ENCODE peak calls at places on chromosome 10, in six cellular contexts. One of them, this sample, is unnamed.

GRCh38 chr10:12390733-12391132 is 41.4 kb downstream of the CAMK1D start:
- DNase-seq in stomach: no peak
- DNase-seq in BJ: no peak
- DNase-seq in astrocyte: peak; percentile 90
- DNase-seq in body of pancreas: peak; percentile 22
- DNase-seq in spleen: no peak
- DNase-seq in this sample: no peak

GRCh38 chr10:80686734-80687561 is 149.2 kb downstream of the SH2D4B start:
- DNase-seq in astrocyte: no peak
- DNase-seq in stomach: no peak
- DNase-seq in body of pancreas: no peak
- DNase-seq in BJ: no peak
- DNase-seq in spleen: no peak
- DNase-seq in this sample: no peak

GRCh38 chr10:31526681-31527080 is 207.7 kb downstream of the ZEB1 start:
- DNase-seq in body of pancreas: no peak
- DNase-seq in astrocyte: peak; percentile 53
- DNase-seq in stomach: no peak
- DNase-seq in spleen: peak; percentile 62
- DNase-seq in BJ: no peak
- DNase-seq in this sample: no peak

GRCh38 chr10:126060232-126060935 is 164.0 kb downstream of the FANK1 start:
- DNase-seq in body of pancreas: no peak
- DNase-seq in spleen: no peak
- DNase-seq in BJ: peak; percentile 44
- DNase-seq in astrocyte: peak; percentile 81
- DNase-seq in stomach: no peak
- DNase-seq in this sample: no peak

GRCh38 chr10:88755753-88756152 is 4.1 kb upstream of the LIPN start:
- DNase-seq in spleen: no peak
- DNase-seq in BJ: no peak
- DNase-seq in stomach: no peak
- DNase-seq in body of pancreas: no peak
- DNase-seq in astrocyte: no peak
- DNase-seq in this sample: no peak

GRCh38 chr10:10045765-10046028 is 972.0 kb upstream of the CELF2 start:
- DNase-seq in BJ: no peak
- DNase-seq in stomach: no peak
- DNase-seq in astrocyte: no peak
- DNase-seq in spleen: no peak
- DNase-seq in body of pancreas: no peak
- DNase-seq in this sample: peak; percentile 23

GRCh38 chr10:10785627-10786333 is 231.9 kb upstream of the CELF2 start:
- DNase-seq in BJ: no peak
- DNase-seq in astrocyte: peak; percentile 67
- DNase-seq in stomach: no peak
- DNase-seq in spleen: no peak
- DNase-seq in body of pancreas: no peak
- DNase-seq in this sample: peak; percentile 84

GRCh38 chr10:127228195-127228785 is 31.9 kb upstream of the INSYN2A start:
- DNase-seq in spleen: no peak
- DNase-seq in BJ: no peak
- DNase-seq in astrocyte: no peak
- DNase-seq in body of pancreas: no peak
- DNase-seq in stomach: no peak
- DNase-seq in this sample: no peak

GRCh38 chr10:20492447-20492846 is 404.7 kb downstream of the NEBL start:
- DNase-seq in body of pancreas: no peak
- DNase-seq in astrocyte: no peak
- DNase-seq in spleen: no peak
- DNase-seq in stomach: no peak
- DNase-seq in BJ: no peak
- DNase-seq in this sample: no peak

GRCh38 chr10:107409517-107409916 is 245.0 kb upstream of the SORCS1 start:
- DNase-seq in body of pancreas: no peak
- DNase-seq in BJ: no peak
- DNase-seq in astrocyte: peak; percentile 1
- DNase-seq in spleen: no peak
- DNase-seq in stomach: no peak
- DNase-seq in this sample: peak; percentile 7

DNA sequence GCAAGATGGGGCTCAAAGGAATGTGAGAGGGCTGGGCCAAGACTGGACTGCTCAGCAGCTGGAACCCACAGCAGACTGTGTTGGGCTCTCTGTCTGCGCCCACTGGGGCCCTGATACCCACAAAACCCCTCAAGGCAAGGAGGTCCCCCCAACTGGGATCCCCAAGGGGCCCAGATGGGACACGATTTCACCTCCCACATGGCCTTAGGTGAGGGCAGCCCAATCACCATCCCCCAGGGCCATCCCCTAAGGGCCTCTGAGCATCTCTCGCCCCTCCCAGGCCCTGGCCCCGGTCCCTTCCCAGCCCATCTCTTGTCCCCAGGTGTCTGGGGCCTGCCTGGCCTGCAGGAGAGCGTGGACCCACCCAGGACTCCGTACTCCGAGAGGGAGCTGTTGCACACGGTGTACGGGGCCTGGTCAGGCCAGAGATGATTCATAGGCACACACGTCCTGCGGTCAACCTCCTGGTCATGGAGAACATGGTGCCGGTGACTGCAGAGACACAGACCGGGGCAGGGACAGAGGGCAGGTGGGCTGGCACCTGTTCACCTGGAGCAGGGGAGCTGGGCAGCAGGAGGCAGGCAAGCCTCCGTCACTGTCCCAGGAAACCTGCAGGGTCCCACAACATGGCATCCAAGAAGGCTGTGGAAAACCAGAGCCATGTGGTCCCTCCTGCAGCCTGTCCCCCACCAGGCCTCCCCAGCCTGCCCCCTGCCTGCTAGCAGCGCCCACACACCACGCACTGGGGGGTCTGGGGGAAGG is 21.6 kb downstream of the OGDHL start:
- DNase-seq in BJ: no peak
- DNase-seq in stomach: peak; percentile 19
- DNase-seq in spleen: no peak
- DNase-seq in body of pancreas: no peak
- DNase-seq in astrocyte: no peak
- DNase-seq in this sample: no peak
- TF ChIP-seq CTCF in BJ: no peak
- TF ChIP-seq CTCF in stomach: no peak
- TF ChIP-seq CTCF in spleen: no peak
- TF ChIP-seq CTCF in body of pancreas: no peak
- TF ChIP-seq CTCF in astrocyte: no peak
- TF ChIP-seq CTCF in this sample: no peak

GRCh38 chr10:49112851-49113250 is 2.5 kb downstream of the VSTM4 start:
- DNase-seq in body of pancreas: no peak
- DNase-seq in spleen: no peak
- DNase-seq in BJ: no peak
- DNase-seq in stomach: no peak
- DNase-seq in astrocyte: no peak
- DNase-seq in this sample: no peak
- H3K27me3 ChIP-seq in body of pancreas: no peaks in the 10 kb centered on the region
- H3K27me3 ChIP-seq in spleen: no peaks in the 10 kb centered on the region
- H3K27me3 ChIP-seq in BJ: no peaks in the 10 kb centered on the region
- H3K27me3 ChIP-seq in stomach: peaks cover 4% of the 10 kb centered on the region
- H3K27me3 ChIP-seq in astrocyte: no peaks in the 10 kb centered on the region
- H3K27me3 ChIP-seq in this sample: peaks cover 52% of the 10 kb centered on the region

GRCh38 chr10:70260259-70260658 is 23.5 kb downstream of the NPFFR1 start:
- DNase-seq in stomach: no peak
- DNase-seq in BJ: no peak
- DNase-seq in astrocyte: no peak
- DNase-seq in body of pancreas: no peak
- DNase-seq in spleen: no peak
- DNase-seq in this sample: no peak
- TF ChIP-seq CTCF in stomach: no peak
- TF ChIP-seq CTCF in BJ: no peak
- TF ChIP-seq CTCF in astrocyte: no peak
- TF ChIP-seq CTCF in body of pancreas: no peak
- TF ChIP-seq CTCF in spleen: no peak
- TF ChIP-seq CTCF in this sample: no peak

DNA sequence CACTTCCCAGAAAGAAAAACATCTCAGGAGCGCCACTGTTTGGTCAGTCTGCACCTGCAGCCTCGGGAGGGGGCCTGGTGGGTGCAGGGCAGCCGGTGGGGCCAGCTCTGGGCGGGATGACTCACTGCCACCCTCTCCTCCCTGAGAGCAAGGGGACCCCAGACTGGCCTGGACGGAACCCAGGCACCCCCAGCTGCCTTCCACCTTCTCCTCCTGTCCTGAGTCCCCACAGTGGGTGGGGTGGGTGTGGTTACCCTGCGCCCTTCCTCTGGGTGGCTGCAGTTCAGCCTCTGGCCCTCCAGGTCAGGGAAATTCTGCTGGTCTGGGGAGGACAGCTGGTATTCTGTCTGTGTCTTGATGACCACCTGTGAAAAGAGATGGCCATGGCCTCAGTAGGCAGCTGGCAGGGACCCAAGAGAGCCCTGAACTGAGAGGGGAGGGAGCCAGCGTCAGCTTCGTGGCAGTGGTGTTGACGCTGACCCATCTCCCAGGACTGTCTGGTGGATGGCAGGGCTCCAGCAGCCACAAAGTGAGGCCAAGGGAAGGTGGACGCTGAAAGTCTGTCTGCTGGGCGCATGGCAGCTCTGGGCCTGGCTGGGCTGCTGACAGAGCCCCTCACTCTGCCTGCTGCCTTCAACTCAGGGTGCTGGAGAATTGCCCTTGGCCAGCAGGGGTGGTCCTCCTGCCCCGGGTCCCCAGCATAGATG is 8.9 kb downstream of the CALY start:
- DNase-seq in spleen: no peak
- DNase-seq in BJ: no peak
- DNase-seq in stomach: no peak
- DNase-seq in astrocyte: no peak
- DNase-seq in body of pancreas: no peak
- DNase-seq in this sample: no peak
- H3K27me3 ChIP-seq in spleen: peaks cover 45% of the 10 kb centered on the region
- H3K27me3 ChIP-seq in BJ: peaks cover 19% of the 10 kb centered on the region
- H3K27me3 ChIP-seq in stomach: peaks cover 64% of the 10 kb centered on the region
- H3K27me3 ChIP-seq in astrocyte: peaks cover 29% of the 10 kb centered on the region
- H3K27me3 ChIP-seq in body of pancreas: peaks cover 32% of the 10 kb centered on the region
- H3K27me3 ChIP-seq in this sample: peaks cover 71% of the 10 kb centered on the region

GRCh38 chr10:29501692-29502091 is 133.1 kb downstream of the SVIL start:
- DNase-seq in stomach: no peak
- DNase-seq in spleen: no peak
- DNase-seq in astrocyte: peak; percentile 94
- DNase-seq in body of pancreas: no peak
- DNase-seq in BJ: peak; percentile 70
- DNase-seq in this sample: peak; percentile 76
- TF ChIP-seq CTCF in stomach: no peak
- TF ChIP-seq CTCF in spleen: no peak
- TF ChIP-seq CTCF in astrocyte: no peak
- TF ChIP-seq CTCF in body of pancreas: no peak
- TF ChIP-seq CTCF in BJ: no peak
- TF ChIP-seq CTCF in this sample: no peak

GRCh38 chr10:15865304-15865703 is 5.0 kb upstream of the MINDY3 start:
- DNase-seq in body of pancreas: no peak
- DNase-seq in astrocyte: no peak
- DNase-seq in stomach: no peak
- DNase-seq in BJ: no peak
- DNase-seq in spleen: no peak
- DNase-seq in this sample: no peak
- H3K27me3 ChIP-seq in body of pancreas: no peaks in the 10 kb centered on the region
- H3K27me3 ChIP-seq in astrocyte: peaks cover 25% of the 10 kb centered on the region
- H3K27me3 ChIP-seq in stomach: peaks cover 4% of the 10 kb centered on the region
- H3K27me3 ChIP-seq in BJ: peaks cover 3% of the 10 kb centered on the region
- H3K27me3 ChIP-seq in spleen: no peaks in the 10 kb centered on the region
- H3K27me3 ChIP-seq in this sample: peaks cover 56% of the 10 kb centered on the region

This sample was measured in foreskin keratinocyte.